ENCODE peak calls at places on chromosomes 4 and X, in ten cellular contexts. H is mucosa of descending colon; G is AG04449; R is HFF-Myc; X is IMR-90; U is heart left ventricle; E is fibroblast of lung; Q is endodermal cell; K is hepatocyte; A is CD8-positive, alpha-beta T cell. D is an unnamed sample.

GRCh38 chrX:72271812-72272211 is 5.2 kb downstream of the RPS4X start:
- DNase-seq in H (no peak), G (no peak), R (no peak), X (no peak), U (no peak), E (no peak), Q (no peak), K (no peak), A (no peak), D (no peak)

GRCh38 chr4:80465238-80465637 is 129.7 kb downstream of the CFAP299 start:
- DNase-seq in H (no peak), G (no peak), R (no peak), X (peak), U (no peak), E (no peak), Q (no peak), K (no peak), A (no peak), D (no peak)

GRCh38 chr4:145734576-145735329 is 54.8 kb downstream of the C4orf51 start:
- DNase-seq in H (peak), G (peak), R (peak), X (peak), U (peak), E (peak), Q (peak), K (peak), A (no peak), D (peak)

GRCh38 chr4:150366487-150366999 is 215.4 kb upstream of the MAB21L2 start:
- DNase-seq in H (no peak), G (no peak), R (no peak), X (no peak), U (no peak), E (no peak), Q (peak), K (no peak), A (no peak), D (no peak)

GRCh38 chr4:84189138-84189537 is 310.0 kb downstream of the NKX6-1 start:
- DNase-seq in H (no peak), G (no peak), R (no peak), X (no peak), U (no peak), E (no peak), Q (no peak), K (no peak), A (no peak), D (no peak)

GRCh38 chrX:40504801-40505605 is 75.8 kb upstream of the ATP6AP2 start:
- DNase-seq in H (no peak), G (peak), R (peak), X (peak), U (no peak), E (peak), Q (peak), K (no peak), A (no peak), D (no peak)

GRCh38 chr4:58515206-58515605 is 1405.0 kb upstream of the IGFBP7 start:
- DNase-seq in H (no peak), G (no peak), R (no peak), X (no peak), U (no peak), E (no peak), Q (no peak), K (no peak), A (no peak), D (no peak)

GRCh38 chr4:150385606-150386005 is 196.3 kb upstream of the MAB21L2 start:
- DNase-seq in H (no peak), G (peak), R (peak), X (peak), U (no peak), E (peak), Q (no peak), K (peak), A (no peak), D (no peak)

GRCh38 chrX:121853762-121854613 is 806.6 kb downstream of the GLUD2 start:
- DNase-seq in H (no peak), G (no peak), R (no peak), X (no peak), U (no peak), E (no peak), Q (no peak), K (no peak), A (no peak), D (no peak)

GRCh38 chr4:103136671-103137445 is 37.2 kb upstream of the BDH2 start:
- DNase-seq in H (no peak), G (no peak), R (no peak), X (no peak), U (no peak), E (no peak), Q (no peak), K (no peak), A (no peak), D (no peak)

GRCh38 chr4:120753854-120754253 is 168.7 kb downstream of the PRDM5 start:
- DNase-seq in H (no peak), G (no peak), R (no peak), X (no peak), U (no peak), E (no peak), Q (no peak), K (peak), A (no peak), D (no peak)

GRCh38 chrX:40175416-40176255 is 77.9 kb upstream of the BCOR start:
- DNase-seq in H (peak), G (no peak), R (no peak), X (no peak), U (peak), E (peak), Q (peak), K (peak), A (peak), D (peak)

GRCh38 chrX:143472334-143472938 is 44.8 kb downstream of the SPANXN3 start:
- DNase-seq in H (no peak), G (no peak), R (no peak), X (no peak), U (no peak), E (no peak), Q (no peak), K (no peak), A (no peak), D (no peak)

GRCh38 chr4:71186566-71187398 is 152.0 kb upstream of the SLC4A4 start:
- DNase-seq in H (peak), G (no peak), R (no peak), X (peak), U (peak), E (peak), Q (peak), K (peak), A (peak), D (peak)

DNA sequence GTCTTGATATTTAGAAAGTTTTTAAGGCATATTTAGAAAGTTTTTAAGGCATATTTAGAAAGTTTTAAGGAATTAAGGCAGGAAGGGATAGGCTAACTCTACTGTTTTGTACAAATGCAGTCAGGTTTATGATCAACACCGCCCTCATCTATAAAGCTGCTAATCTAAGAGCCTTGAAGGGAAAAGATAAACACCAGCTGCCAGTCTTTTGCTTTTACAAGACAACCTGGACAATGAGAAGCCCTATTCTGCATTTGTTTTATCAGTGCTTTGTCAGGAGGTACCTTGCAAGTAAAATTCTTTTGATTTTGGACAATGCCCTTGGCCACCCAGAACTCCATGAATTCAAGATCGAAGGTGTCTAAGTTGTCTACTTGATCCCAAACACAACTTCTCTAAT is 39.7 kb downstream of the IL15 start:
- DNase-seq in H (no peak), G (no peak), R (no peak), X (no peak), U (no peak), E (no peak), Q (no peak), K (no peak), A (no peak), D (no peak)
- TF ChIP-seq CTCF in H (no peak), G (no peak), R (no peak), X (no peak), U (no peak), E (no peak), Q (no peak), K (no peak), A (no peak), D (no peak)

GRCh38 chr4:2416564-2417195 is 1.8 kb downstream of the ZFYVE28 start:
- DNase-seq in H (peak), G (no peak), R (no peak), X (no peak), U (no peak), E (no peak), Q (peak), K (no peak), A (peak), D (peak)
- H3K4me3 ChIP-seq in H (peak), G (peak), R (peak), X (peak), U (peak), E (peak), Q (peak), K (no peak), A (peak), D (peak)

GRCh38 chr4:126627255-126627654 is 1005.5 kb upstream of the INTU start:
- DNase-seq in H (no peak), G (no peak), R (no peak), X (peak), U (no peak), E (peak), Q (peak), K (no peak), A (no peak), D (no peak)
- TF ChIP-seq CTCF in H (no peak), G (peak), R (peak), X (peak), U (peak), E (peak), Q (peak), K (peak), A (no peak), D (peak)

GRCh38 chr4:4675636-4676035 is 133.8 kb upstream of the STX18 start:
- DNase-seq in H (no peak), G (no peak), R (no peak), X (no peak), U (no peak), E (no peak), Q (no peak), K (no peak), A (no peak), D (no peak)

GRCh38 chr4:4675051-4675581 is 133.3 kb upstream of the STX18 start:
- DNase-seq in H (no peak), G (no peak), R (no peak), X (no peak), U (no peak), E (no peak), Q (no peak), K (no peak), A (no peak), D (no peak)

GRCh38 chr4:4680758-4681157 is 138.9 kb upstream of the STX18 start:
- DNase-seq in H (no peak), G (no peak), R (no peak), X (no peak), U (no peak), E (no peak), Q (no peak), K (no peak), A (no peak), D (no peak)

GRCh38 chr4:4680243-4680642 is 138.4 kb upstream of the STX18 start:
- DNase-seq in H (no peak), G (no peak), R (no peak), X (no peak), U (no peak), E (no peak), Q (no peak), K (no peak), A (no peak), D (no peak)

GRCh38 chr4:4677825-4678522 is 136.1 kb upstream of the STX18 start:
- DNase-seq in H (no peak), G (no peak), R (peak), X (peak), U (no peak), E (peak), Q (peak), K (peak), A (no peak), D (no peak)
- H3K4me3 ChIP-seq in H (no peak), G (peak), R (no peak), X (peak), U (peak), E (peak), Q (no peak), K (no peak), A (no peak), D (peak)

GRCh38 chrX:2483398-2483797 is 17.4 kb downstream of the DHRSX start:
- DNase-seq in H (no peak), G (no peak), R (no peak), X (no peak), U (no peak), E (no peak), Q (no peak), K (no peak), A (no peak), D (peak)

GRCh38 chrX:2485460-2485753 is 15.4 kb downstream of the DHRSX start:
- DNase-seq in H (no peak), G (no peak), R (peak), X (peak), U (no peak), E (peak), Q (no peak), K (no peak), A (no peak), D (no peak)

GRCh38 chrX:2484232-2484631 is 16.5 kb downstream of the DHRSX start:
- DNase-seq in H (no peak), G (no peak), R (no peak), X (no peak), U (no peak), E (peak), Q (no peak), K (no peak), A (no peak), D (no peak)

GRCh38 chrX:2485789-2486345 is 14.9 kb downstream of the DHRSX start:
- DNase-seq in H (no peak), G (no peak), R (no peak), X (no peak), U (no peak), E (no peak), Q (peak), K (no peak), A (no peak), D (peak)

DNA sequence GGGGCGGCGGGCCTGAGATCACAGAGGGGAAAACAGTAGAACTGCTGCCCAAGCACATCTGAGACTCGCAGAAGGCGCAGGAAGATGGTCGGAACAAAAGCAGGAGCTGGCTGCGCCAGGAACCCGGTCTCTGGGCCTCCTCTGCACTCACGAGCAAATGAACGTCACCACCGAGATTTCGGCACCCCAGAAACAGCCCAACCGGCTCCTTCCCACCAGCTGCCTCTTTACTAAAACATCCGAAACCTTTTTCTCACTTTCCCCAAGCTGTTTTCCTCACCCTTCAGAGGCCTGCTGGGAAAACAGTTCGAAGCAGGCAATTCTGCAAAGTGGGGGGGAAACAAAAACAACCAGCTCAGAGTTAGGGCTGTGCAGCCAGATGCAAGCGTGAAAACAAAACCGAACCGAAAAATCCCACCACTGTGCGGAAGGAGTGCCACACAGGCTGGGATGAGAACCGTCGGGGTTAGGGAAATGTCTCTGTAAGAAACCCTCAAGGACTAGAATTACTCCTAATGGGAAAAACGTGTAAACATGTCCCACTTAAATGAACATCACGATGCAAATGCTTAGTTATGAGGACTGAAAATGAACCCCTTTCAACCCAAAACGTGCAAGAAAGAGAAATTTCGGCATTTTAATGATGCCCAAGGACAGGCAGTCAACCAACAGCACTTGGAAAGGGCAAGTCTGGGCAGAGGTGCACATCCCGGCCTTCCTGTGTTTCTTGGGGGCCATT is 15.9 kb downstream of the DHRSX start:
- DNase-seq in H (no peak), G (no peak), R (no peak), X (peak), U (no peak), E (peak), Q (peak), K (no peak), A (no peak), D (no peak)
- TF ChIP-seq CTCF in H (no peak), G (no peak), R (no peak), X (no peak), U (no peak), E (no peak), Q (no peak), K (no peak), A (no peak), D (no peak)

GRCh38 chr4:159267023-159267939 is 164.4 kb downstream of the RAPGEF2 start:
- DNase-seq in H (no peak), G (no peak), R (no peak), X (peak), U (no peak), E (peak), Q (no peak), K (no peak), A (no peak), D (no peak)

GRCh38 chr4:159268607-159269006 is 165.7 kb downstream of the RAPGEF2 start:
- DNase-seq in H (no peak), G (no peak), R (no peak), X (no peak), U (no peak), E (no peak), Q (no peak), K (no peak), A (no peak), D (no peak)

GRCh38 chr4:159269143-159269542 is 166.3 kb downstream of the RAPGEF2 start:
- DNase-seq in H (no peak), G (no peak), R (no peak), X (no peak), U (no peak), E (no peak), Q (no peak), K (no peak), A (no peak), D (no peak)

GRCh38 chr4:159269956-159270355 is 167.1 kb downstream of the RAPGEF2 start:
- DNase-seq in H (no peak), G (no peak), R (no peak), X (no peak), U (no peak), E (no peak), Q (no peak), K (no peak), A (no peak), D (no peak)

GRCh38 chr4:159267940-159268327 is 165.1 kb downstream of the RAPGEF2 start:
- DNase-seq in H (no peak), G (no peak), R (no peak), X (no peak), U (no peak), E (peak), Q (no peak), K (no peak), A (no peak), D (no peak)
- H3K4me3 ChIP-seq in H (no peak), G (no peak), R (no peak), X (peak), U (peak), E (peak), Q (no peak), K (no peak), A (no peak), D (peak)

DNA sequence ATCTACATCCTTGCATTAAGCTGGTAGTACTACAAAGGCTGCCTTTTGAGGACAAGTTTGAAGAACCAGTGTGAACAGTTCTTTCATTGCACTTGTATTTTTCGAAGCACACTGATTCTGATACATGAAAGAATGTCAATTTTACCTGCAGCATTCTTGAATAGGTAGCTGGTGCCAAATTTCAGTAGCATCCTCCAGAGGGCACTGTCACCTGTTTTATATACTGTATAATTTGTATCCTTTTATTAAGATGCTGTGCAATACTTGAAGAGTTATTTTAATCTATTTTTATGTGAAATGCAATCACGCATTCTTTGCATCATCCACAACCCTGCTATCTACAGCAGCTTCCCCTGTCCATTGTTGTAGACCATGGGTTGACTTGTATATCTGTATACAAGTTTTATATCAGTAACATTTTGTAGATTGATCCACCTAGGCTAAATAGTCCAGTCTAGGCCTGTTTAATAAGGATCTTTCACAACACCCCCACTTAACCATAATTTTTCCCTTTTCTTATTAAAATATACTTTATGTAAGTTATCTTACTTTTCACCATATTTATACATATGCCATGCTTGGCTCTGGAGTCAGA is 325.7 kb downstream of the PCDH7 start:
- DNase-seq in H (no peak), G (no peak), R (no peak), X (peak), U (no peak), E (peak), Q (peak), K (peak), A (no peak), D (no peak)
- TF ChIP-seq CTCF in H (no peak), G (no peak), R (peak), X (peak), U (peak), E (no peak), Q (peak), K (peak), A (no peak), D (peak)

D was measured in upper lobe of right lung.